ENCODE peak calls at places on chromosomes 5 and 9, in six cellular contexts. V is foreskin fibroblast; O is body of pancreas; E is fibroblast of gingiva; T is activated effector memory CD4-positive, alpha-beta T cell treated with Interleukin-2 at 50 U/mL for 16 hours; Y is EL. D is an unnamed sample.

GRCh38 chr5:107951322-107951721 is 280.6 kb upstream of the EFNA5 start:
- DNase-seq in V (no peak), O (peak), E (no peak), T (no peak), Y (no peak), D (no peak)

GRCh38 chr5:57495285-57495684 is 12.7 kb upstream of the ACTBL2 start:
- DNase-seq in V (no peak), O (no peak), E (no peak), T (peak), Y (no peak), D (no peak)

GRCh38 chr9:109937841-109938453 is 157.9 kb downstream of the PALM2AKAP2 start:
- DNase-seq in V (no peak), O (no peak), E (no peak), T (no peak), Y (no peak), D (no peak)

GRCh38 chr5:74916831-74917710 is 50.9 kb upstream of the FAM169A start:
- DNase-seq in V (peak), O (no peak), E (no peak), T (no peak), Y (peak), D (no peak)

GRCh38 chr9:78354324-78354973 is 57.5 kb downstream of the PSAT1 start:
- DNase-seq in V (no peak), O (no peak), E (no peak), T (no peak), Y (no peak), D (no peak)

GRCh38 chr5:111668713-111669112 is 88.3 kb downstream of the NREP start:
- DNase-seq in V (peak), O (no peak), E (no peak), T (no peak), Y (peak), D (no peak)

GRCh38 chr5:68011801-68012200 is 203.8 kb upstream of the PIK3R1 start:
- DNase-seq in V (peak), O (no peak), E (no peak), T (no peak), Y (peak), D (no peak)

GRCh38 chr5:135012951-135013391 is 21.1 kb downstream of the PITX1 start:
- DNase-seq in V (no peak), O (no peak), E (no peak), T (no peak), Y (no peak), D (no peak)

GRCh38 chr5:150999704-151000452 is 20.5 kb upstream of the GPX3 start:
- DNase-seq in V (peak), O (peak), E (peak), T (no peak), Y (no peak), D (no peak)

GRCh38 chr9:77224750-77225312 is 47.5 kb downstream of the VPS13A start:
- DNase-seq in V (peak), O (no peak), E (peak), T (no peak), Y (peak), D (no peak)

GRCh38 chr5:74673011-74673790 is 11.8 kb upstream of the HEXB start:
- DNase-seq in V (peak), O (no peak), E (peak), T (no peak), Y (peak), D (no peak)

GRCh38 chr9:95507456-95508241 is 9.1 kb downstream of the PTCH1 start:
- DNase-seq in V (peak), O (peak), E (peak), T (peak), Y (peak), D (no peak)

GRCh38 chr9:10366171-10366779 is 246.5 kb downstream of the PTPRD start:
- DNase-seq in V (peak), O (no peak), E (no peak), T (no peak), Y (no peak), D (no peak)

GRCh38 chr9:19379697-19380046 is 364 bp downstream of the RPS6 start:
- DNase-seq in V (no peak), O (peak), E (no peak), T (no peak), Y (no peak), D (no peak)

GRCh38 chr9:93591706-93592388 is 15.5 kb downstream of the PHF2 start:
- DNase-seq in V (peak), O (no peak), E (no peak), T (no peak), Y (no peak), D (no peak)

GRCh38 chr9:118121361-118121760 is 417.2 kb downstream of the TLR4 start:
- DNase-seq in V (no peak), O (no peak), E (no peak), T (no peak), Y (no peak), D (no peak)

GRCh38 chr9:122213589-122214413 is 15.0 kb downstream of the LHX6 start:
- DNase-seq in V (no peak), O (peak), E (no peak), T (peak), Y (peak), D (no peak)

GRCh38 chr9:125153712-125154367 is 10.5 kb upstream of the SCAI start:
- DNase-seq in V (no peak), O (no peak), E (no peak), T (no peak), Y (no peak), D (no peak)

GRCh38 chr5:37847978-37848425 is 8.2 kb upstream of the GDNF start:
- DNase-seq in V (peak), O (no peak), E (peak), T (no peak), Y (peak), D (peak)

GRCh38 chr9:136190237-136190601 is 14.7 kb downstream of the LHX3 start:
- DNase-seq in V (no peak), O (no peak), E (no peak), T (no peak), Y (no peak), D (no peak)

GRCh38 chr9:10875752-10876151 is 262.9 kb upstream of the PTPRD start:
- DNase-seq in V (peak), O (no peak), E (no peak), T (no peak), Y (no peak), D (no peak)

GRCh38 chr5:68436686-68437520 is 221.3 kb downstream of the PIK3R1 start:
- DNase-seq in V (no peak), O (no peak), E (no peak), T (no peak), Y (no peak), D (no peak)

GRCh38 chr9:133023117-133023890 is 7.5 kb upstream of the GTF3C5 start:
- DNase-seq in V (peak), O (peak), E (no peak), T (peak), Y (no peak), D (no peak)

GRCh38 chr5:107636555-107636954 is 34.2 kb downstream of the EFNA5 start:
- DNase-seq in V (peak), O (no peak), E (peak), T (no peak), Y (no peak), D (no peak)

GRCh38 chr5:39016587-39017275 is 57.5 kb downstream of the RICTOR start:
- DNase-seq in V (peak), O (no peak), E (peak), T (no peak), Y (peak), D (no peak)

GRCh38 chr5:8070138-8070537 is 201.2 kb downstream of the MTRR start:
- DNase-seq in V (no peak), O (no peak), E (no peak), T (no peak), Y (no peak), D (no peak)

GRCh38 chr5:75034137-75034739 is 18.1 kb downstream of the GCNT4 start:
- DNase-seq in V (no peak), O (no peak), E (no peak), T (no peak), Y (no peak), D (no peak)

GRCh38 chr5:141345327-141345726 is 1.7 kb downstream of the PCDHGA3 start:
- DNase-seq in V (no peak), O (no peak), E (no peak), T (no peak), Y (no peak), D (no peak)

D was measured in HFF-Myc.